ENCODE peak calls at places on chromosome 6, in nine cellular contexts. A is NCI-H1105 treated with DMSO at 0.1 percent for 48 hours, X is choroid plexus epithelial cell, Z is pancreas, R is left cardiac atrium, Q is astrocyte of the hippocampus, N is sigmoid colon, K is HS-5, W is dorsolateral prefrontal cortex. U is an unnamed sample.

GRCh38 chr6:43702522-43703440 is 15.2 kb upstream of the MRPS18A start:
- DNase-seq in A (no peak), X (peak), Z (peak), R (peak), Q (peak), N (peak), K (no peak), W (no peak), U (peak)

GRCh38 chr6:28709478-28710349 is 184.0 kb downstream of the GPX5 start:
- DNase-seq in A (no peak), X (no peak), Z (no peak), R (no peak), Q (no peak), N (no peak), K (no peak), W (no peak), U (no peak)

GRCh38 chr6:69756357-69756756 is 40.5 kb downstream of the LMBRD1 start:
- DNase-seq in A (no peak), X (no peak), Z (no peak), R (no peak), Q (no peak), N (no peak), K (no peak), W (no peak), U (no peak)

GRCh38 chr6:42929928-42930360 is 664 bp downstream of the CNPY3 start:
- DNase-seq in A (no peak), X (peak), Z (no peak), R (peak), Q (no peak), N (peak), K (peak), W (no peak), U (peak)

GRCh38 chr6:138885156-138885819 is 89.4 kb downstream of the ECT2L start:
- DNase-seq in A (no peak), X (no peak), Z (no peak), R (no peak), Q (no peak), N (no peak), K (no peak), W (no peak), U (no peak)

GRCh38 chr6:31396422-31397152 is 6.8 kb upstream of the MICA start:
- DNase-seq in A (peak), X (peak), Z (peak), R (peak), Q (peak), N (peak), K (peak), W (peak), U (peak)

GRCh38 chr6:85431271-85431670 is 18.6 kb upstream of the NT5E start:
- DNase-seq in A (no peak), X (no peak), Z (no peak), R (no peak), Q (no peak), N (no peak), K (no peak), W (no peak), U (no peak)

GRCh38 chr6:80366721-80367120 is 260.2 kb downstream of the BCKDHB start:
- DNase-seq in A (peak), X (peak), Z (no peak), R (peak), Q (peak), N (no peak), K (no peak), W (no peak), U (no peak)

GRCh38 chr6:37155394-37156312 is 14.3 kb upstream of the PIM1 start:
- DNase-seq in A (no peak), X (no peak), Z (no peak), R (no peak), Q (peak), N (no peak), K (no peak), W (no peak), U (peak)

GRCh38 chr6:122869437-122870024 is 80.5 kb downstream of the SMPDL3A start:
- DNase-seq in A (peak), X (peak), Z (peak), R (no peak), Q (peak), N (no peak), K (peak), W (peak), U (no peak)

GRCh38 chr6:126548301-126548700 is 208.4 kb downstream of the CENPW start:
- DNase-seq in A (no peak), X (no peak), Z (no peak), R (no peak), Q (no peak), N (no peak), K (no peak), W (no peak), U (no peak)

GRCh38 chr6:37173573-37174195 is 3.7 kb downstream of the PIM1 start:
- DNase-seq in A (no peak), X (no peak), Z (no peak), R (no peak), Q (no peak), N (no peak), K (no peak), W (no peak), U (peak)

GRCh38 chr6:157086632-157087031 is 236.7 kb downstream of the TMEM242 start:
- DNase-seq in A (no peak), X (no peak), Z (no peak), R (no peak), Q (no peak), N (no peak), K (no peak), W (no peak), U (no peak)

GRCh38 chr6:128208078-128208477 is 307.2 kb upstream of the THEMIS start:
- DNase-seq in A (no peak), X (peak), Z (no peak), R (no peak), Q (peak), N (no peak), K (peak), W (no peak), U (no peak)

GRCh38 chr6:116595247-116595646 is 21.0 kb upstream of the RSPH4A start:
- DNase-seq in A (peak), X (no peak), Z (no peak), R (no peak), Q (no peak), N (no peak), K (no peak), W (no peak), U (no peak)

GRCh38 chr6:25302677-25303128 is 23.5 kb downstream of the CARMIL1 start:
- DNase-seq in A (peak), X (peak), Z (no peak), R (no peak), Q (peak), N (no peak), K (peak), W (no peak), U (no peak)

GRCh38 chr6:107730106-107730505 is 94.0 kb downstream of the SCML4 start:
- DNase-seq in A (no peak), X (no peak), Z (no peak), R (no peak), Q (no peak), N (no peak), K (no peak), W (no peak), U (peak)

GRCh38 chr6:41191569-41191968 is 9.4 kb downstream of the TREML2 start:
- DNase-seq in A (no peak), X (peak), Z (no peak), R (peak), Q (no peak), N (no peak), K (no peak), W (no peak), U (peak)

GRCh38 chr6:66662196-66662595 is 955.2 kb upstream of the EYS start:
- DNase-seq in A (peak), X (peak), Z (no peak), R (no peak), Q (peak), N (no peak), K (peak), W (no peak), U (no peak)

GRCh38 chr6:169722362-169723199 is 1.7 kb downstream of the PHF10 start:
- DNase-seq in A (peak), X (peak), Z (peak), R (peak), Q (peak), N (peak), K (peak), W (no peak), U (peak)

GRCh38 chr6:167572106-167572505 is 247.2 kb downstream of the TTLL2 start:
- DNase-seq in A (no peak), X (no peak), Z (no peak), R (no peak), Q (no peak), N (peak), K (no peak), W (no peak), U (no peak)

GRCh38 chr6:17417817-17418216 is 24.4 kb downstream of the CAP2 start:
- DNase-seq in A (no peak), X (peak), Z (no peak), R (no peak), Q (peak), N (no peak), K (peak), W (no peak), U (no peak)

GRCh38 chr6:11196511-11197174 is 35.8 kb downstream of the NEDD9 start:
- DNase-seq in A (no peak), X (peak), Z (no peak), R (no peak), Q (peak), N (no peak), K (peak), W (peak), U (no peak)

GRCh38 chr6:167329014-167329413 is 4.1 kb downstream of the TTLL2 start:
- DNase-seq in A (no peak), X (no peak), Z (no peak), R (no peak), Q (no peak), N (no peak), K (no peak), W (no peak), U (no peak)

GRCh38 chr6:37965964-37966676 is 146.6 kb downstream of the ZFAND3 start:
- DNase-seq in A (no peak), X (peak), Z (no peak), R (no peak), Q (peak), N (no peak), K (peak), W (no peak), U (no peak)

GRCh38 chr6:2157441-2158127 is 87.8 kb downstream of the GMDS start:
- DNase-seq in A (no peak), X (peak), Z (no peak), R (no peak), Q (peak), N (no peak), K (peak), W (no peak), U (peak)

GRCh38 chr6:157325069-157325805 is 1.9 kb upstream of the TMEM242 start:
- DNase-seq in A (no peak), X (peak), Z (no peak), R (no peak), Q (no peak), N (no peak), K (peak), W (no peak), U (no peak)